ENCODE peak calls at places on chromosome 17, in six cellular contexts. E is activated gamma-delta T cell treated with Interleukin-2 at 50 U/mL for 16 hours; K is fibroblast of mammary gland; S is mesothelial cell of epicardium; M is NCI-H1092; J is stimulated activated CD4-positive, alpha-beta T cell treated with anti-CD3 and anti-CD28 coated beads, Interleukin-2, amount 100 ng/mL, for 24 hours. G is an unnamed sample.

GRCh38 chr17:78673395-78673794 is 96.2 kb upstream of the DNAH17 start:
- DNase-seq in E (no peak), K (no peak), S (no peak), M (no peak), J (no peak), G (no peak)

GRCh38 chr17:77881545-77881944 is 77.0 kb upstream of the TNRC6C start:
- DNase-seq in E (peak), K (peak), S (no peak), M (no peak), J (peak), G (no peak)

GRCh38 chr17:65662166-65662565 is 100.7 kb upstream of the AXIN2 start:
- DNase-seq in E (no peak), K (peak), S (no peak), M (no peak), J (no peak), G (no peak)

GRCh38 chr17:62644487-62645173 is 17.2 kb downstream of the MRC2 start:
- DNase-seq in E (no peak), K (no peak), S (no peak), M (no peak), J (no peak), G (no peak)

GRCh38 chr17:81978901-81979298 is 1.5 kb downstream of the ASPSCR1 start:
- DNase-seq in E (no peak), K (no peak), S (no peak), M (no peak), J (no peak), G (no peak)

GRCh38 chr17:76899414-76899813 is 31.2 kb downstream of the MGAT5B start:
- DNase-seq in E (no peak), K (no peak), S (no peak), M (no peak), J (no peak), G (no peak)

GRCh38 chr17:9381068-9381467 is 194.6 kb downstream of the STX8 start:
- DNase-seq in E (no peak), K (no peak), S (no peak), M (no peak), J (no peak), G (no peak)

GRCh38 chr17:34076743-34077631 is 178.1 kb upstream of the CCL2 start:
- DNase-seq in E (no peak), K (no peak), S (no peak), M (no peak), J (no peak), G (no peak)

GRCh38 chr17:46026045-46026814 is 27.2 kb downstream of the STH start:
- DNase-seq in E (no peak), K (no peak), S (no peak), M (no peak), J (no peak), G (no peak)

GRCh38 chr17:74825003-74825627 is 34.6 kb downstream of the GRIN2C start:
- DNase-seq in E (no peak), K (no peak), S (no peak), M (no peak), J (no peak), G (no peak)

GRCh38 chr17:28839221-28839620 is 3.4 kb downstream of the FAM222B start:
- DNase-seq in E (no peak), K (no peak), S (no peak), M (no peak), J (no peak), G (no peak)

GRCh38 chr17:69672924-69673323 is 258.4 kb downstream of the MAP2K6 start:
- DNase-seq in E (no peak), K (peak), S (no peak), M (no peak), J (no peak), G (no peak)

GRCh38 chr17:81508639-81509047 is 4.0 kb downstream of the ACTG1 start:
- DNase-seq in E (no peak), K (peak), S (no peak), M (no peak), J (no peak), G (peak)

GRCh38 chr17:66417300-66417719 is 114.9 kb downstream of the PRKCA start:
- DNase-seq in E (no peak), K (no peak), S (no peak), M (no peak), J (no peak), G (no peak)

GRCh38 chr17:52178013-52178412 is 19.5 kb upstream of the CA10 start:
- DNase-seq in E (no peak), K (no peak), S (no peak), M (no peak), J (no peak), G (peak)